ENCODE peak calls at places on chromosomes 1 and 21, in seven cellular contexts. O is GM23248, J is neural progenitor cell, N is fibroblast of lung, X is endothelial cell of umbilical vein, C is SK-N-SH, Q is IMR-90. V is an unnamed sample.
A peak's percentile ranks its signal among the peaks of the same experiment; 100 is the strongest.

GRCh38 chr1:8945568-8945967 is at the start of gene CA6:
- DNase-seq in O (no peak), X (no peak), C (no peak), N (no peak), J (no peak), Q (no peak), V (no peak)

GRCh38 chr1:206842851-206843250 is 22.6 kb upstream of the IL20 start:
- DNase-seq in X (no peak), C (no peak), O (no peak), N (no peak), J (peak; percentile 37), Q (no peak), V (no peak)

GRCh38 chr1:37051386-37051785 is 17.1 kb upstream of the GRIK3 start:
- DNase-seq in O (no peak), Q (no peak), N (no peak), J (no peak), C (peak; percentile 70), X (no peak), V (no peak)

GRCh38 chr1:218584418-218585155 is 239.5 kb downstream of the TGFB2 start:
- DNase-seq in C (no peak), Q (peak; percentile 47), N (no peak), X (no peak), J (no peak), O (peak; percentile 33), V (no peak)

GRCh38 chr1:79859212-79859948 is 852.9 kb upstream of the ADGRL4 start:
- DNase-seq in O (peak; percentile 81), N (peak; percentile 70), X (peak; percentile 97), Q (peak; percentile 76), J (no peak), C (no peak), V (no peak)

GRCh38 chr1:160954158-160955104 is at the start of gene ITLN2:
- DNase-seq in J (peak; percentile 78), Q (peak; percentile 14), C (peak; percentile 36), N (no peak), O (peak; percentile 54), X (no peak), V (peak; percentile 74)

GRCh38 chr1:42658880-42659337 is 686 bp downstream of the PPIH start:
- DNase-seq in X (peak; percentile 37), J (peak; percentile 50), Q (peak; percentile 43), C (no peak), N (peak; percentile 6), O (peak; percentile 66), V (no peak)

GRCh38 chr1:10637833-10638558 is 158.4 kb downstream of the CASZ1 start:
- DNase-seq in C (no peak), N (no peak), X (no peak), J (no peak), O (no peak), Q (no peak), V (no peak)

GRCh38 chr1:103583887-103584286 is 12.5 kb downstream of the AMY2B start:
- DNase-seq in O (no peak), X (no peak), J (no peak), N (no peak), C (no peak), Q (no peak), V (no peak)

GRCh38 chr1:25661043-25661807 is 44.6 kb downstream of the MAN1C1 start:
- DNase-seq in J (peak; percentile 58), N (peak; percentile 39), Q (peak; percentile 57), C (no peak), X (peak; percentile 15), O (peak; percentile 11), V (no peak)

GRCh38 chr1:229941785-229942184 is 125.3 kb upstream of the GALNT2 start:
- DNase-seq in X (no peak), O (no peak), C (no peak), N (no peak), Q (no peak), J (no peak), V (no peak)

GRCh38 chr1:107138767-107139445 is 1.9 kb upstream of the NTNG1 start:
- DNase-seq in X (no peak), C (no peak), Q (peak; percentile 13), J (no peak), O (peak; percentile 72), N (no peak), V (no peak)

GRCh38 chr1:107141491-107142369 is 891 bp downstream of the NTNG1 start:
- DNase-seq in C (peak; percentile 44), X (peak; percentile 65), J (peak; percentile 61), N (peak; percentile 87), Q (peak; percentile 50), O (peak; percentile 81), V (peak; percentile 80)

GRCh38 chr1:107138166-107138565 is 2.7 kb upstream of the NTNG1 start:
- DNase-seq in N (no peak), C (no peak), J (no peak), X (no peak), Q (no peak), O (peak; percentile 14), V (no peak)

GRCh38 chr1:107140703-107141490 is at the start of gene NTNG1:
- DNase-seq in N (no peak), Q (no peak), X (no peak), J (peak; percentile 57), O (peak; percentile 66), C (peak; percentile 67), V (no peak)

DNA sequence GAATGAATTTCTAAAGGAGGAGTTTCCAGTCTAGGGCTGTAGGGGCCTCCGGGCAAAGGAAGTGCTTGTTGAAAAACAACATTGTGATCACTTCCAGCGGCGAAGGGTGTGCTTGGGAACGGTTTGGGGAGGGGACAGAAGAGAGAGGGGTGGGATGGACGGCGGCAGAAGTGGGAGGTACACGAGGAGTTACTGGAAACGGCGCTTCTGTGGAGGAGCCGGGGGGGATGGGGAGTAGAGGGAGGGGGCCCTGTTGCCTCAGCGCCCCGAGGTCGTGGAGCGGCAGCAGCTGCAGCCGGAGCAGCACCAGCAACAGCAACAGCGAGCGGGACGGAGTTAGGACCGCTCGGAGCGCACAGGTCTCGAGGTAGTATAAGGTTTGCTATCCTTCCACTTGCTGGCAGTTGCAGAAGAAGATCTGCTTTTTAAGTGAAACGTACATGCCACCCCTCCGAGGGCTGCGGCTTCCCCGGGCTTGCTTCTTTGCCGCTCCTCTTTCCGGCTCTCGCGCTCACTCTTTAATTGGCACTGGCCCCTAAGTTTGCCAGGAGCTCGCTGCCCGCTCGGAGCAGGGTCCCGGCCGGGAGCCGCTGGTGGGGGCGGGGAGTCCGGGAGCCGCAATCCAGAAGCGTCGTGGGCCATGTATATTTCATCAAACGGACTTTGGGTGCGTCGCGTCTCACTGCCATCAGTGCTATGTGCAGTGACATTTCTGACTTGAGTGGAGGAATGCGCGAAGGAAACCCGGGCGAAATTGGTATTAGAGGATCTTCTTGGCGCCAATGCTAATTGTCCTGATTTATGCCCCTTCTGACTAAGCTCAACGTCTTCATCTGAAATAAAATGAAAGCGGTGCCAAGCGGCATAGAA is 771 bp upstream of the NTNG1 start:
- DNase-seq in Q (peak; percentile 36), X (peak; percentile 3), C (peak; percentile 65), N (peak; percentile 87), O (peak; percentile 87), J (peak; percentile 69), V (no peak)
- H2AFZ ChIP-seq in Q (peak overlapping the region; percentile 66), X (peak overlapping the region; percentile 1), C (peak overlapping the region; percentile 56), N (peak overlapping the region; percentile 69), O (peak overlapping the region; percentile 93), J (peak overlapping the region; percentile 78), V (no peak overlapping the region)

GRCh38 chr1:114286179-114286578 is 132.5 kb upstream of the SYT6 start:
- DNase-seq in J (no peak), N (peak; percentile 39), O (peak; percentile 39), X (no peak), Q (peak; percentile 31), C (no peak), V (no peak)

GRCh38 chr1:114278911-114279310 is 125.2 kb upstream of the SYT6 start:
- DNase-seq in Q (no peak), O (no peak), C (no peak), J (no peak), N (no peak), X (no peak), V (no peak)

GRCh38 chr1:114286960-114287359 is 133.3 kb upstream of the SYT6 start:
- DNase-seq in N (no peak), O (no peak), C (no peak), X (no peak), Q (no peak), J (no peak), V (no peak)

DNA sequence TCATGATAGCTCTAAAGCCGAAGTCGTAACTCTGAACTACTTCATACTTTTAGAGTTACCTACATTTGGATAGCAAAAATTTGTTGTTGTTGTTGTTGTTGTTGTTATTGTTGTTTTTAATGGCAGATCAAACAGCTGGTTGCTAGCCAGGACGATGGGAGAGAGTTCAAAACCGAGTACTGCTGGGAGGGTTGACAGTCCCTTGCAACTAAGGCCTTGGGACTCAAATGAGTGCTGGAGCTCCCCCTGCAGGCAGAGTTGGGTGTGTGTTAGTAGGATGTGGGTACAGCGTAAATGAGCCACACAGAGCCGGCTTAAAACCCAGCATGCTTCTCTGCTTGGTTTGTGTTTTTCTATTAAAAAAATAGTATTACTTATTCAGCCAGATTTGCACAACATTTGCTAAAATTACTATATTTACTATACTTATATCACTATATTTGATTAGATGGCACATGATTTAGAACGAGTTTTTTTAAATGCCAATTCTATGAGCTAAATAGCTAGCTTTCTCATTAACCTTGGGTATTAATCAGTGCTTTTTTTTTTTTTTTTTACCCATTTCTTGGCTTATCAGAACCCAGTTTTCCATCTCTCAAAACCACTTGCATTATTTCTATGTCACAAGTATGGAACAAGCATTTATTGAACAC is 129.2 kb upstream of the SYT6 start:
- DNase-seq in X (peak; percentile 74), J (peak; percentile 92), O (peak; percentile 87), C (peak; percentile 77), N (peak; percentile 92), Q (peak; percentile 87), V (peak; percentile 94)
- H2AFZ ChIP-seq in X (no peak overlapping the region), J (no peak overlapping the region), O (no peak overlapping the region), C (no peak overlapping the region), N (peak overlapping the region; percentile 47), Q (no peak overlapping the region), V (no peak overlapping the region)

DNA sequence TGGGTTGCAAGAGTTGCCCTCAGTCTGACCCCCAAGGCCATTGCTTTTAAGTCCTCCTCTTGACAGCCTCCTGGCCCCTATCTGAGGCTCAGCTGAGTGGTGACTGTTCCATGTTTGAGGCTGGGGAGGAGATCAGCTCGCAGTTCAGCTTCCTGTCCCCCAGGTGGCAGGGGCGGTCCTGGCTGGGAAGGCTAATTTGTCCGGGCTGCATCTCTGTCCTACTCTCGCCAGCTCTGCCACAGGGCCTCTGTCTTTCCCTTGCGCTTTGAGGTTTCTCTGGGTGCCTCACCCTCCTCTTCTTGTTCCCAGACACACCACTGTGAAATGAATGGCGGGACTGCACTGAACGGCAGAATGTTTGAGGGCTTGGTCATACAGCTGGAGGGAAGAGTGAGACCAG is 157.3 kb downstream of the KCNJ6 start:
- DNase-seq in X (peak; percentile 6), C (peak; percentile 36), J (peak; percentile 70), Q (peak; percentile 62), O (peak; percentile 68), N (peak; percentile 59), V (peak; percentile 69)
- H2AFZ ChIP-seq in X (no peak overlapping the region), C (no peak overlapping the region), J (no peak overlapping the region), Q (peak overlapping the region; percentile 78), O (no peak overlapping the region), N (no peak overlapping the region), V (no peak overlapping the region)

DNA sequence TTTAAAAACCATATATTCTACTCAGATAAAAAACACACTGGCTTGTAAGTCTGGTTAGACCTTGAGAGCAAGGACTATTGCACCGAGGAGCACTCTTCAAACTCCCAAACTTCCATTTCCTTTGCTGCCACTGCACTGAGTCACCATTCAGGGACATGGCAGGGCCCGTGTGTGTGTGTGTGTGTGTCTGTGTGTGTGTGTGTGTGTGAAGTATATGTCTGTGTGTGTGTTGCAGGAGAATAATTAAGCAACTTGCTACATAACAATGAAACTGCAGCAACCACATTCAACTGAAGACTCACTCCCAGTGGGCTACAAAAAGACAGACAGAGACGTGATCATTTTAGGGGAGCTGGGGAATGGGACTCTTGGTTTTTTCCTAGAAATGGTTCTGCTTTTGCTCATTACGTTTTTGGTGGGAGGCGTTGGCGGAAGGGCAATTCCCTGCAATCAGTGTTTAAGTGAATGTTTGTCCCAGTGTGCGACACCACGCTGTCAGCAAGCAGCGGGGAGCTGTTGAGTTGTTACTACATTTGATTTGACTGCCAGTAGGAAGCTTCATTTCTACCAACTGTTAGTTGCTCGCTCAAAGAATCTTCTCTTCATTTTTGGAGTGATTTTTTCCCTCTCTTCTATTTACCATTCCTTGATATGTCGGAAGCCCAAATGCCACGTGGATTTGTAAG is 36.2 kb downstream of the ESRRG start:
- DNase-seq in X (no peak), C (no peak), O (no peak), J (peak; percentile 27), Q (peak; percentile 37), N (peak; percentile 34), V (no peak)
- H2AFZ ChIP-seq in X (no peak overlapping the region), C (no peak overlapping the region), O (no peak overlapping the region), J (peak overlapping the region; percentile 87), Q (peak overlapping the region; percentile 67), N (no peak overlapping the region), V (no peak overlapping the region)